ENCODE peak calls at places on chromosomes 1 and 21, in six cellular contexts. E is AG09319, J is kidney glomerular epithelial cell, I is RCC 7860, G is caudate nucleus, M is kidney tubule cell. H is an unnamed sample.

GRCh38 chr1:27868556-27868931 is 3.8 kb upstream of the THEMIS2 start:
- DNase-seq in E (no peak), J (no peak), I (no peak), G (no peak), M (no peak), H (no peak)

GRCh38 chr1:100921110-100921706 is 25.3 kb downstream of the SLC30A7 start:
- DNase-seq in E (peak; percentile 30), J (peak; percentile 33), I (peak; percentile 49), G (no peak), M (peak; percentile 56), H (peak; percentile 52)

GRCh38 chr21:44456915-44457736 is 1.8 kb downstream of the LRRC3 start:
- DNase-seq in E (no peak), J (no peak), I (no peak), G (no peak), M (no peak), H (no peak)

GRCh38 chr1:115648717-115649691 is 7.2 kb downstream of the VANGL1 start:
- DNase-seq in E (no peak), J (no peak), I (no peak), G (no peak), M (peak; percentile 36), H (no peak)

GRCh38 chr1:2126331-2127180 is 68.0 kb downstream of the FAAP20 start:
- DNase-seq in E (no peak), J (no peak), I (no peak), G (no peak), M (no peak), H (no peak)

GRCh38 chr1:6049419-6049818 is 3.7 kb downstream of the KCNAB2 start:
- DNase-seq in E (no peak), J (no peak), I (no peak), G (no peak), M (no peak), H (no peak)

GRCh38 chr1:3221112-3222041 is 152.4 kb downstream of the PRDM16 start:
- DNase-seq in E (no peak), J (no peak), I (no peak), G (no peak), M (no peak), H (no peak)

GRCh38 chr1:119948342-119949214 is 52.3 kb upstream of the ADAM30 start:
- DNase-seq in E (peak; percentile 53), J (peak; percentile 53), I (peak; percentile 44), G (no peak), M (peak; percentile 77), H (peak; percentile 76)

GRCh38 chr21:15122241-15122640 is 57.4 kb upstream of the NRIP1 start:
- DNase-seq in E (no peak), J (no peak), I (no peak), G (no peak), M (peak; percentile 17), H (peak; percentile 63)

GRCh38 chr1:90854559-90854958 is 137.5 kb upstream of the BARHL2 start:
- DNase-seq in E (no peak), J (no peak), I (no peak), G (no peak), M (no peak), H (no peak)

GRCh38 chr1:215273838-215274516 is 191.4 kb downstream of the KCNK2 start:
- DNase-seq in E (no peak), J (peak; percentile 62), I (peak; percentile 57), G (no peak), M (peak; percentile 70), H (peak; percentile 84)

GRCh38 chr1:215567491-215568286 is 585 bp downstream of the KCTD3 start:
- DNase-seq in E (no peak), J (peak; percentile 73), I (peak; percentile 51), G (no peak), M (peak; percentile 72), H (peak; percentile 70)

GRCh38 chr21:44548922-44549321 is 2.4 kb downstream of the KRTAP10-2 start:
- DNase-seq in E (no peak), J (no peak), I (no peak), G (no peak), M (no peak), H (no peak)

GRCh38 chr1:185045793-185046441 is 559 bp downstream of the RNF2 start:
- DNase-seq in E (no peak), J (no peak), I (no peak), G (no peak), M (peak; percentile 35), H (peak; percentile 23)

GRCh38 chr1:169902750-169903149 is 9.1 kb upstream of the SCYL3 start:
- DNase-seq in E (no peak), J (no peak), I (no peak), G (no peak), M (no peak), H (no peak)

GRCh38 chr1:225809842-225810578 is at the start of gene EPHX1:
- DNase-seq in E (peak; percentile 56), J (peak; percentile 79), I (peak; percentile 74), G (peak; percentile 25), M (peak; percentile 90), H (peak; percentile 84)

GRCh38 chr1:113247805-113248204 is 142.5 kb upstream of the MAGI3 start:
- DNase-seq in E (no peak), J (no peak), I (no peak), G (no peak), M (no peak), H (no peak)

GRCh38 chr21:34580181-34580700 is 34.7 kb downstream of the RCAN1 start:
- DNase-seq in E (no peak), J (no peak), I (no peak), G (no peak), M (no peak), H (no peak)

GRCh38 chr1:204448321-204448964 is 36.8 kb upstream of the PPP1R15B start:
- DNase-seq in E (no peak), J (no peak), I (peak; percentile 27), G (no peak), M (peak; percentile 75), H (no peak)

GRCh38 chr1:168135982-168136708 is 585 bp downstream of the GPR161 start:
- DNase-seq in E (no peak), J (no peak), I (no peak), G (no peak), M (peak; percentile 28), H (peak; percentile 28)

GRCh38 chr1:8807004-8807403 is 10.4 kb downstream of the RERE start:
- DNase-seq in E (no peak), J (no peak), I (no peak), G (no peak), M (no peak), H (no peak)

GRCh38 chr1:39574646-39575045 is 1.9 kb downstream of the PABPC4 start:
- DNase-seq in E (no peak), J (no peak), I (no peak), G (no peak), M (peak; percentile 38), H (peak; percentile 45)

GRCh38 chr1:44842763-44843655 is at the start of gene PTCH2:
- DNase-seq in E (peak; percentile 16), J (no peak), I (no peak), G (peak; percentile 18), M (peak; percentile 43), H (peak; percentile 34)

GRCh38 chr1:35097224-35097623 is 18.0 kb downstream of the ZMYM1 start:
- DNase-seq in E (peak; percentile 8), J (peak; percentile 51), I (no peak), G (no peak), M (peak; percentile 31), H (no peak)

GRCh38 chr1:11248169-11248568 is 14.2 kb downstream of the MTOR start:
- DNase-seq in E (no peak), J (no peak), I (no peak), G (no peak), M (no peak), H (no peak)

GRCh38 chr1:216032977-216033376 is 390.3 kb downstream of the USH2A start:
- DNase-seq in E (no peak), J (no peak), I (peak; percentile 24), G (no peak), M (peak; percentile 46), H (no peak)

GRCh38 chr21:41472769-41473548 is 35.0 kb downstream of the TMPRSS2 start:
- DNase-seq in E (no peak), J (no peak), I (no peak), G (no peak), M (no peak), H (no peak)

GRCh38 chr1:213049232-213049631 is 1.8 kb upstream of the RPS6KC1 start:
- DNase-seq in E (no peak), J (no peak), I (no peak), G (no peak), M (no peak), H (no peak)

GRCh38 chr1:53769780-53770179 is 30.8 kb upstream of the GLIS1 start:
- DNase-seq in E (no peak), J (no peak), I (no peak), G (no peak), M (no peak), H (no peak)

GRCh38 chr1:94395231-94395630 is 23.0 kb upstream of the ABCD3 start:
- DNase-seq in E (no peak), J (no peak), I (no peak), G (no peak), M (no peak), H (no peak)

GRCh38 chr21:42769183-42769819 is 110.0 kb downstream of the WDR4 start:
- DNase-seq in E (no peak), J (no peak), I (no peak), G (no peak), M (no peak), H (no peak)

GRCh38 chr1:223246468-223246867 is 103.4 kb upstream of the TLR5 start:
- DNase-seq in E (no peak), J (no peak), I (no peak), G (no peak), M (no peak), H (no peak)

GRCh38 chr1:189654906-189655305 is 822.8 kb downstream of the BRINP3 start:
- DNase-seq in E (no peak), J (no peak), I (no peak), G (no peak), M (no peak), H (no peak)

GRCh38 chr1:221718391-221719277 is 23.3 kb downstream of the DUSP10 start:
- DNase-seq in E (peak; percentile 86), J (peak; percentile 80), I (no peak), G (no peak), M (no peak), H (peak; percentile 79)

GRCh38 chr1:46798820-46799219 is at the start of gene CYP4B1:
- DNase-seq in E (no peak), J (no peak), I (no peak), G (no peak), M (no peak), H (no peak)

GRCh38 chr1:228803421-228803820 is 68.1 kb downstream of the RHOU start:
- DNase-seq in E (no peak), J (no peak), I (no peak), G (no peak), M (no peak), H (no peak)

GRCh38 chr1:87402192-87403046 is 73.7 kb downstream of the LMO4 start:
- DNase-seq in E (peak; percentile 62), J (no peak), I (no peak), G (no peak), M (no peak), H (peak; percentile 26)

GRCh38 chr1:42192106-42192505 is 27.6 kb upstream of the GUCA2A start:
- DNase-seq in E (no peak), J (no peak), I (no peak), G (no peak), M (no peak), H (no peak)